ENCODE peak calls at places on chromosome 18, in nine cellular contexts. One of them, this sample, is unnamed.

GRCh38 chr18:63831080-63831788 is 56.0 kb downstream of the SERPINB7 start:
- DNase-seq in heart right ventricle: no peak
- DNase-seq in heart left ventricle: no peak
- DNase-seq in hepatocyte: no peak
- DNase-seq in astrocyte: peak; percentile 84
- DNase-seq in A549: no peak
- DNase-seq in GM12865: peak; percentile 65
- DNase-seq in HFF-Myc: no peak
- DNase-seq in coronary artery: no peak
- DNase-seq in this sample: no peak

GRCh38 chr18:2104620-2105462 is 466.5 kb downstream of the METTL4 start:
- DNase-seq in heart right ventricle: peak; percentile 41
- DNase-seq in heart left ventricle: peak; percentile 68
- DNase-seq in hepatocyte: peak; percentile 56
- DNase-seq in astrocyte: peak; percentile 6
- DNase-seq in A549: peak; percentile 42
- DNase-seq in GM12865: peak; percentile 66
- DNase-seq in HFF-Myc: peak; percentile 30
- DNase-seq in coronary artery: no peak
- DNase-seq in this sample: peak; percentile 70

GRCh38 chr18:67379991-67380390 is 136.5 kb downstream of the DSEL start:
- DNase-seq in heart right ventricle: no peak
- DNase-seq in heart left ventricle: no peak
- DNase-seq in hepatocyte: no peak
- DNase-seq in astrocyte: no peak
- DNase-seq in A549: no peak
- DNase-seq in GM12865: no peak
- DNase-seq in HFF-Myc: no peak
- DNase-seq in coronary artery: no peak
- DNase-seq in this sample: no peak

GRCh38 chr18:62331581-62332436 is 6.7 kb downstream of the TNFRSF11A start:
- DNase-seq in heart right ventricle: peak; percentile 27
- DNase-seq in heart left ventricle: peak; percentile 71
- DNase-seq in hepatocyte: no peak
- DNase-seq in astrocyte: peak; percentile 76
- DNase-seq in A549: no peak
- DNase-seq in GM12865: peak; percentile 52
- DNase-seq in HFF-Myc: no peak
- DNase-seq in coronary artery: no peak
- DNase-seq in this sample: peak; percentile 73

GRCh38 chr18:34838669-34839068 is 128.6 kb downstream of the DTNA start:
- DNase-seq in heart right ventricle: no peak
- DNase-seq in heart left ventricle: no peak
- DNase-seq in hepatocyte: no peak
- DNase-seq in astrocyte: no peak
- DNase-seq in A549: no peak
- DNase-seq in GM12865: no peak
- DNase-seq in HFF-Myc: no peak
- DNase-seq in coronary artery: no peak
- DNase-seq in this sample: no peak

GRCh38 chr18:37299471-37300304 is 265.9 kb downstream of the CELF4 start:
- DNase-seq in heart right ventricle: peak; percentile 71
- DNase-seq in heart left ventricle: peak; percentile 85
- DNase-seq in hepatocyte: peak; percentile 98
- DNase-seq in astrocyte: peak; percentile 94
- DNase-seq in A549: peak; percentile 92
- DNase-seq in GM12865: peak; percentile 39
- DNase-seq in HFF-Myc: peak; percentile 99
- DNase-seq in coronary artery: peak; percentile 84
- DNase-seq in this sample: peak; percentile 88

GRCh38 chr18:56575819-56576663 is 62.4 kb downstream of the TXNL1 start:
- DNase-seq in heart right ventricle: no peak
- DNase-seq in heart left ventricle: no peak
- DNase-seq in hepatocyte: peak; percentile 70
- DNase-seq in astrocyte: peak; percentile 28
- DNase-seq in A549: peak; percentile 28
- DNase-seq in GM12865: peak; percentile 51
- DNase-seq in HFF-Myc: no peak
- DNase-seq in coronary artery: no peak
- DNase-seq in this sample: no peak

GRCh38 chr18:26406854-26407517 is 141.4 kb downstream of the KCTD1 start:
- DNase-seq in heart right ventricle: no peak
- DNase-seq in heart left ventricle: no peak
- DNase-seq in hepatocyte: no peak
- DNase-seq in astrocyte: peak; percentile 4
- DNase-seq in A549: no peak
- DNase-seq in GM12865: peak; percentile 30
- DNase-seq in HFF-Myc: no peak
- DNase-seq in coronary artery: no peak
- DNase-seq in this sample: no peak

GRCh38 chr18:36697905-36698304 is 130.9 kb downstream of the TPGS2 start:
- DNase-seq in heart right ventricle: no peak
- DNase-seq in heart left ventricle: no peak
- DNase-seq in hepatocyte: no peak
- DNase-seq in astrocyte: peak; percentile 96
- DNase-seq in A549: no peak
- DNase-seq in GM12865: no peak
- DNase-seq in HFF-Myc: no peak
- DNase-seq in coronary artery: no peak
- DNase-seq in this sample: no peak

GRCh38 chr18:5966514-5966913 is 71.2 kb upstream of the TMEM200C start:
- DNase-seq in heart right ventricle: no peak
- DNase-seq in heart left ventricle: no peak
- DNase-seq in hepatocyte: peak; percentile 75
- DNase-seq in astrocyte: no peak
- DNase-seq in A549: no peak
- DNase-seq in GM12865: no peak
- DNase-seq in HFF-Myc: no peak
- DNase-seq in coronary artery: no peak
- DNase-seq in this sample: no peak

GRCh38 chr18:72965616-72966015 is 97.8 kb upstream of the NETO1 start:
- DNase-seq in heart right ventricle: no peak
- DNase-seq in heart left ventricle: no peak
- DNase-seq in hepatocyte: no peak
- DNase-seq in astrocyte: no peak
- DNase-seq in A549: no peak
- DNase-seq in GM12865: no peak
- DNase-seq in HFF-Myc: no peak
- DNase-seq in coronary artery: no peak
- DNase-seq in this sample: no peak

GRCh38 chr18:34709104-34709503 is 994 bp upstream of the DTNA start:
- DNase-seq in heart right ventricle: no peak
- DNase-seq in heart left ventricle: no peak
- DNase-seq in hepatocyte: no peak
- DNase-seq in astrocyte: peak; percentile 69
- DNase-seq in A549: peak; percentile 34
- DNase-seq in GM12865: no peak
- DNase-seq in HFF-Myc: no peak
- DNase-seq in coronary artery: no peak
- DNase-seq in this sample: no peak

GRCh38 chr18:43081396-43081795 is 34.1 kb downstream of the RIT2 start:
- DNase-seq in heart right ventricle: no peak
- DNase-seq in heart left ventricle: no peak
- DNase-seq in hepatocyte: no peak
- DNase-seq in astrocyte: no peak
- DNase-seq in A549: no peak
- DNase-seq in GM12865: no peak
- DNase-seq in HFF-Myc: no peak
- DNase-seq in coronary artery: no peak
- DNase-seq in this sample: no peak

GRCh38 chr18:36627616-36628015 is 201.2 kb downstream of the TPGS2 start:
- DNase-seq in heart right ventricle: no peak
- DNase-seq in heart left ventricle: no peak
- DNase-seq in hepatocyte: no peak
- DNase-seq in astrocyte: no peak
- DNase-seq in A549: no peak
- DNase-seq in GM12865: no peak
- DNase-seq in HFF-Myc: no peak
- DNase-seq in coronary artery: no peak
- DNase-seq in this sample: no peak

GRCh38 chr18:7452331-7452730 is 114.8 kb upstream of the PTPRM start:
- DNase-seq in heart right ventricle: peak; percentile 31
- DNase-seq in heart left ventricle: no peak
- DNase-seq in hepatocyte: peak; percentile 68
- DNase-seq in astrocyte: no peak
- DNase-seq in A549: peak; percentile 43
- DNase-seq in GM12865: no peak
- DNase-seq in HFF-Myc: no peak
- DNase-seq in coronary artery: no peak
- DNase-seq in this sample: no peak

GRCh38 chr18:58668211-58668610 is 3.1 kb upstream of the MALT1 start:
- DNase-seq in heart right ventricle: no peak
- DNase-seq in heart left ventricle: no peak
- DNase-seq in hepatocyte: no peak
- DNase-seq in astrocyte: peak; percentile 45
- DNase-seq in A549: no peak
- DNase-seq in GM12865: no peak
- DNase-seq in HFF-Myc: no peak
- DNase-seq in coronary artery: no peak
- DNase-seq in this sample: no peak

GRCh38 chr18:5456577-5457466 is 87.0 kb downstream of the EPB41L3 start:
- DNase-seq in heart right ventricle: no peak
- DNase-seq in heart left ventricle: peak; percentile 57
- DNase-seq in hepatocyte: peak; percentile 32
- DNase-seq in astrocyte: peak; percentile 29
- DNase-seq in A549: no peak
- DNase-seq in GM12865: no peak
- DNase-seq in HFF-Myc: no peak
- DNase-seq in coronary artery: no peak
- DNase-seq in this sample: peak; percentile 58

GRCh38 chr18:68417826-68418225 is 297.1 kb downstream of the TMX3 start:
- DNase-seq in heart right ventricle: no peak
- DNase-seq in heart left ventricle: no peak
- DNase-seq in hepatocyte: no peak
- DNase-seq in astrocyte: peak; percentile 28
- DNase-seq in A549: no peak
- DNase-seq in GM12865: no peak
- DNase-seq in HFF-Myc: no peak
- DNase-seq in coronary artery: no peak
- DNase-seq in this sample: no peak

GRCh38 chr18:59927246-59927825 is 27.5 kb downstream of the PMAIP1 start:
- DNase-seq in heart right ventricle: no peak
- DNase-seq in heart left ventricle: no peak
- DNase-seq in hepatocyte: no peak
- DNase-seq in astrocyte: peak; percentile 77
- DNase-seq in A549: no peak
- DNase-seq in GM12865: peak; percentile 96
- DNase-seq in HFF-Myc: no peak
- DNase-seq in coronary artery: no peak
- DNase-seq in this sample: no peak

GRCh38 chr18:59923539-59924196 is 23.9 kb downstream of the PMAIP1 start:
- DNase-seq in heart right ventricle: no peak
- DNase-seq in heart left ventricle: no peak
- DNase-seq in hepatocyte: no peak
- DNase-seq in astrocyte: no peak
- DNase-seq in A549: no peak
- DNase-seq in GM12865: peak; percentile 87
- DNase-seq in HFF-Myc: no peak
- DNase-seq in coronary artery: no peak
- DNase-seq in this sample: no peak

GRCh38 chr18:59929621-59930295 is 30.0 kb downstream of the PMAIP1 start:
- DNase-seq in heart right ventricle: no peak
- DNase-seq in heart left ventricle: no peak
- DNase-seq in hepatocyte: no peak
- DNase-seq in astrocyte: no peak
- DNase-seq in A549: no peak
- DNase-seq in GM12865: no peak
- DNase-seq in HFF-Myc: no peak
- DNase-seq in coronary artery: no peak
- DNase-seq in this sample: no peak

GRCh38 chr18:59928201-59928600 is 28.4 kb downstream of the PMAIP1 start:
- DNase-seq in heart right ventricle: no peak
- DNase-seq in heart left ventricle: no peak
- DNase-seq in hepatocyte: no peak
- DNase-seq in astrocyte: no peak
- DNase-seq in A549: no peak
- DNase-seq in GM12865: no peak
- DNase-seq in HFF-Myc: no peak
- DNase-seq in coronary artery: no peak
- DNase-seq in this sample: no peak

GRCh38 chr18:59926131-59926530 is 26.3 kb downstream of the PMAIP1 start:
- DNase-seq in heart right ventricle: no peak
- DNase-seq in heart left ventricle: no peak
- DNase-seq in hepatocyte: no peak
- DNase-seq in astrocyte: no peak
- DNase-seq in A549: no peak
- DNase-seq in GM12865: no peak
- DNase-seq in HFF-Myc: no peak
- DNase-seq in coronary artery: no peak
- DNase-seq in this sample: no peak
- H3K4me3 ChIP-seq in heart right ventricle: no peak overlapping the region
- H3K4me3 ChIP-seq in heart left ventricle: no peak overlapping the region
- H3K4me3 ChIP-seq in hepatocyte: no peak overlapping the region
- H3K4me3 ChIP-seq in astrocyte: no peak overlapping the region
- H3K4me3 ChIP-seq in A549: no peak overlapping the region
- H3K4me3 ChIP-seq in GM12865: no peak overlapping the region
- H3K4me3 ChIP-seq in HFF-Myc: no peak overlapping the region
- H3K4me3 ChIP-seq in coronary artery: no peak overlapping the region
- H3K4me3 ChIP-seq in this sample: no peak overlapping the region

GRCh38 chr18:48935433-48935774 is 15.4 kb downstream of the SMAD7 start:
- DNase-seq in heart right ventricle: no peak
- DNase-seq in heart left ventricle: no peak
- DNase-seq in hepatocyte: no peak
- DNase-seq in astrocyte: no peak
- DNase-seq in A549: no peak
- DNase-seq in GM12865: no peak
- DNase-seq in HFF-Myc: no peak
- DNase-seq in coronary artery: no peak
- DNase-seq in this sample: no peak
- H3K4me3 ChIP-seq in heart right ventricle: peak overlapping the region; percentile 32
- H3K4me3 ChIP-seq in heart left ventricle: peak overlapping the region; percentile 26
- H3K4me3 ChIP-seq in hepatocyte: no peak overlapping the region
- H3K4me3 ChIP-seq in astrocyte: no peak overlapping the region
- H3K4me3 ChIP-seq in A549: no peak overlapping the region
- H3K4me3 ChIP-seq in GM12865: peak overlapping the region; percentile 42
- H3K4me3 ChIP-seq in HFF-Myc: no peak overlapping the region
- H3K4me3 ChIP-seq in coronary artery: peak overlapping the region; percentile 50
- H3K4me3 ChIP-seq in this sample: no peak overlapping the region

DNA sequence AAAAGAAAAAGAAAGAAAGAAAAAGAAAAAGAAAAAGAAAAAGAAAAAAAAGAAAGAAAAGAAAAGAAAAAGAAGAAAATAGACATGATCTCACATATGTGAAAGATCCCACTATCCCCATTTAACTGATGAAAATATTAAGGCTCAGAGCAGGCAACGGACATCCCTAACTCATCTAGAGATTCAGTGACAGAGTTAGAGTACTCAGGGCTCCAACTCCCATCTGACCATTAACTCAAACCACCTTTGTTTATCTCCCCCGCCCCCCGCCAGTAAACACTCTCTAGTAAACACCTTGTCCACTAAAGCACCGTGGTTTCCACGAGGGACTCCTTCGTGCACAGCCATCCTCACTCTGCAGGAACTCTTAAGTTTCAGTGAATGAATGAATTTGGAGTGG is 142.9 kb downstream of the TGIF1 start:
- DNase-seq in heart right ventricle: no peak
- DNase-seq in heart left ventricle: no peak
- DNase-seq in hepatocyte: no peak
- DNase-seq in astrocyte: no peak
- DNase-seq in A549: no peak
- DNase-seq in GM12865: no peak
- DNase-seq in HFF-Myc: no peak
- DNase-seq in coronary artery: no peak
- DNase-seq in this sample: no peak
- H3K4me3 ChIP-seq in heart right ventricle: no peak overlapping the region
- H3K4me3 ChIP-seq in heart left ventricle: no peak overlapping the region
- H3K4me3 ChIP-seq in hepatocyte: no peak overlapping the region
- H3K4me3 ChIP-seq in astrocyte: no peak overlapping the region
- H3K4me3 ChIP-seq in A549: peak overlapping the region; percentile 6
- H3K4me3 ChIP-seq in GM12865: no peak overlapping the region
- H3K4me3 ChIP-seq in HFF-Myc: no peak overlapping the region
- H3K4me3 ChIP-seq in coronary artery: peak overlapping the region; percentile 75
- H3K4me3 ChIP-seq in this sample: no peak overlapping the region

GRCh38 chr18:8948471-8949149 is 153.9 kb upstream of the NDUFV2 start:
- DNase-seq in heart right ventricle: no peak
- DNase-seq in heart left ventricle: no peak
- DNase-seq in hepatocyte: peak; percentile 56
- DNase-seq in astrocyte: peak; percentile 96
- DNase-seq in A549: peak; percentile 53
- DNase-seq in GM12865: no peak
- DNase-seq in HFF-Myc: peak; percentile 86
- DNase-seq in coronary artery: no peak
- DNase-seq in this sample: no peak
- H3K4me3 ChIP-seq in heart right ventricle: no peak overlapping the region
- H3K4me3 ChIP-seq in heart left ventricle: no peak overlapping the region
- H3K4me3 ChIP-seq in hepatocyte: no peak overlapping the region
- H3K4me3 ChIP-seq in astrocyte: peak overlapping the region; percentile 22
- H3K4me3 ChIP-seq in A549: no peak overlapping the region
- H3K4me3 ChIP-seq in GM12865: no peak overlapping the region
- H3K4me3 ChIP-seq in HFF-Myc: peak overlapping the region; percentile 37
- H3K4me3 ChIP-seq in coronary artery: no peak overlapping the region
- H3K4me3 ChIP-seq in this sample: no peak overlapping the region

This sample was measured in right cardiac atrium.